ENCODE peak calls at places on chromosomes 11 and 22, in ten cellular contexts. W is prostate gland, L is A549, N is AG10803, F is endodermal cell, O is epithelial cell of esophagus, U is heart left ventricle, M is IMR-90, E is ovary, Z is mammary epithelial cell. R is an unnamed sample.

GRCh38 chr22:32482708-32483107 is 8.1 kb downstream of the FBXO7 start:
- DNase-seq in W (no peak), L (no peak), N (no peak), F (no peak), O (peak), U (no peak), M (peak), E (no peak), Z (peak), R (no peak)

GRCh38 chr11:18010977-18011586 is 1.8 kb downstream of the SERGEF start:
- DNase-seq in W (no peak), L (no peak), N (no peak), F (no peak), O (no peak), U (no peak), M (no peak), E (no peak), Z (no peak), R (no peak)

GRCh38 chr11:70424765-70425164 is 26.4 kb downstream of the CTTN start:
- DNase-seq in W (no peak), L (no peak), N (no peak), F (peak), O (no peak), U (no peak), M (no peak), E (no peak), Z (no peak), R (no peak)

GRCh38 chr22:31393890-31394289 is 5.5 kb upstream of the DRG1 start:
- DNase-seq in W (no peak), L (no peak), N (no peak), F (no peak), O (no peak), U (no peak), M (no peak), E (no peak), Z (no peak), R (no peak)

GRCh38 chr11:133705873-133706272 is 139.4 kb downstream of the SPATA19 start:
- DNase-seq in W (no peak), L (no peak), N (no peak), F (peak), O (no peak), U (no peak), M (no peak), E (no peak), Z (no peak), R (no peak)

GRCh38 chr11:65895482-65895981 is 4.7 kb downstream of the FOSL1 start:
- DNase-seq in W (no peak), L (no peak), N (no peak), F (no peak), O (no peak), U (no peak), M (no peak), E (no peak), Z (no peak), R (no peak)

GRCh38 chr22:17706451-17706900 is 67.8 kb downstream of the BID start:
- DNase-seq in W (peak), L (peak), N (peak), F (peak), O (peak), U (peak), M (peak), E (peak), Z (peak), R (peak)

GRCh38 chr11:14583252-14584105 is 60.1 kb upstream of the PDE3B start:
- DNase-seq in W (no peak), L (no peak), N (peak), F (peak), O (no peak), U (no peak), M (no peak), E (no peak), Z (no peak), R (no peak)

GRCh38 chr11:133921513-133921912 is 35.3 kb downstream of the IGSF9B start:
- DNase-seq in W (no peak), L (no peak), N (no peak), F (no peak), O (no peak), U (no peak), M (no peak), E (no peak), Z (no peak), R (no peak)

GRCh38 chr11:19727246-19727645 is 14.6 kb downstream of the NAV2 start:
- DNase-seq in W (no peak), L (no peak), N (peak), F (no peak), O (no peak), U (no peak), M (peak), E (no peak), Z (no peak), R (peak)

GRCh38 chr11:122197055-122197987 is 81.3 kb upstream of the BLID start:
- DNase-seq in W (no peak), L (peak), N (peak), F (no peak), O (peak), U (no peak), M (peak), E (peak), Z (peak), R (peak)

GRCh38 chr11:66371627-66372415 is at the start of gene SLC29A2:
- DNase-seq in W (peak), L (peak), N (no peak), F (peak), O (peak), U (peak), M (no peak), E (no peak), Z (peak), R (no peak)

GRCh38 chr22:23563111-23563510 is 17.0 kb downstream of the IGLL1 start:
- DNase-seq in W (no peak), L (no peak), N (no peak), F (no peak), O (no peak), U (no peak), M (no peak), E (no peak), Z (no peak), R (no peak)

GRCh38 chr11:34633640-34633989 is 12.7 kb downstream of the EHF start:
- DNase-seq in W (no peak), L (no peak), N (no peak), F (no peak), O (no peak), U (no peak), M (no peak), E (no peak), Z (no peak), R (no peak)

GRCh38 chr11:95850137-95850536 is 59.8 kb downstream of the CEP57 start:
- DNase-seq in W (no peak), L (no peak), N (no peak), F (no peak), O (no peak), U (no peak), M (peak), E (no peak), Z (no peak), R (peak)

GRCh38 chr11:95853138-95853537 is 62.8 kb downstream of the CEP57 start:
- DNase-seq in W (no peak), L (no peak), N (no peak), F (no peak), O (no peak), U (no peak), M (no peak), E (no peak), Z (no peak), R (no peak)

GRCh38 chr11:95853862-95854261 is 63.6 kb downstream of the CEP57 start:
- DNase-seq in W (no peak), L (no peak), N (no peak), F (no peak), O (no peak), U (no peak), M (no peak), E (no peak), Z (no peak), R (no peak)

GRCh38 chr11:95845168-95845567 is 54.9 kb downstream of the CEP57 start:
- DNase-seq in W (no peak), L (no peak), N (no peak), F (no peak), O (no peak), U (no peak), M (no peak), E (no peak), Z (no peak), R (no peak)

GRCh38 chr11:95849087-95849825 is 59.0 kb downstream of the CEP57 start:
- DNase-seq in W (peak), L (peak), N (peak), F (peak), O (peak), U (peak), M (peak), E (peak), Z (peak), R (peak)
- TF ChIP-seq CTCF in W (peak), L (peak), N (peak), F (peak), O (peak), U (peak), M (peak), E (peak), Z (peak), R (peak)

DNA sequence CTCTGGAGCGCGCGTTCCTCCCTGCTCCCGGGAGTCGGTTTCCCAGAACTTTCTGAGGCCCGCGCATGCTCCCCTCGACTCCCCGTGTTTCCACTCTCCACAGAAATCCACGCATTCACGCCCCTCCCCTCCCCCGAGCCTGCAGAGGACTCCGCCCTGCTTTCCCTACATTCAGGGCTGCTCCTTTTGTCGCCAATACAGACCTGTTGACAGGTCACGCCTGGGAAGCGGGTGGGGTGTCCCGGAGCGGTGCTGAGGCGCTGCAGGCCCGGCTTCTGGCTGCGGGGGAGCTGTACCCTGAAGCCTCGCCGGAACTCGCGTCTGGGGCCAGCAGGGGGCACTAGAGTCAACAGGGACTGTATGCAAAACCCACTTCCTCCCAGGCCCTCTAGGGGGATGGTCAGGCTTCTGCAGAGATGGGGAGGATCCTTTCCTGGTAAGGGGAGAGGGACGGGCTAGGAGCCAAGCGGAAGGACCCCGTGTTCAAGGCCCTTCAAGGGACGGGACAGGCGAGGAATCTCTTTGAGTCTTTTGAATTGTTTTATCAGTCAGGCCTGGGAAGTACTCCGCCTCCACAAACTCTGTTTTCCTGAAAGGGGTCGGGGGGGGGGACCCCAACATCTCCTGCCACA is at the start of gene PRAME:
- DNase-seq in W (no peak), L (peak), N (peak), F (peak), O (no peak), U (peak), M (peak), E (peak), Z (no peak), R (peak)
- H3K4me3 ChIP-seq in W (no peak), L (peak), N (no peak), F (no peak), O (no peak), U (no peak), M (no peak), E (no peak), Z (no peak), R (no peak)

DNA sequence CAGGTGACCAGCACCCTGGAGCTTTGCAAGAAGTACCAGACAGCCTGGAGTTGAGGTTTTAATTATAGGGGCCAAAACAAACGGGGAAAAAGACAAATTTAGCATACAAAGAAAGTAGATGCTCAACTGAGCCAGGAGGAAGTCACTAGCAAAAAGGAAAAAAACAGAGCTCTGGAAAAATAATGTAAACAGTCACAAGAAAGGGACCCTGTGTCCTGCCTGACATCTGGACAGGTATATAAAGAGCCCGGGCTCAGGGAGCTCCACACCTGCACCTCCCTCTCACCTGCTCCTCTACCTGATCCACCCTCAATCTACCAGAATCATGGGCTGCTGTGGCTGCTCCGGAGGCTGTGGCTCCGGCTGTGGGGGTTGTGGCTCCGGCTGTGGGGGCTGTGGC is at the start of gene KRTAP5-10:
- DNase-seq in W (no peak), L (no peak), N (no peak), F (no peak), O (no peak), U (no peak), M (no peak), E (no peak), Z (no peak), R (no peak)
- TF ChIP-seq CTCF in W (no peak), L (no peak), N (no peak), F (no peak), O (no peak), U (no peak), M (no peak), E (no peak), Z (no peak), R (no peak)

DNA sequence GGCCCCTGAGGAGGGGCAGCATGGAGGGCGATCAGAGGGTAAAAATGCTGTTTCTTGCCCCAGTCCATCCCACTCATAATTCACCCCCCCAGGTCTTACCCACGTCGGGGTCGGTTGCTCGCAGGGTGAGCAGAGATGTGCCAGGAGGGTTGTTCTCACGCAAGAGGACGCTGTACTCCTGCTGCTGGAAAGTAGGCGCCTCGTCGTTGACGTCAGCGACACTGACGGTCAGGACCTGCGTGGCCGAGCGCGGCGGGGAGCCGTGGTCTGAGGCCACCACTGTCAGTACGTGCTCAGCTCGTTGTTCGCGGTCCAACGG is 10.3 kb upstream of the TPP1 start:
- DNase-seq in W (no peak), L (no peak), N (no peak), F (no peak), O (no peak), U (no peak), M (no peak), E (no peak), Z (no peak), R (no peak)
- H3K4me3 ChIP-seq in W (no peak), L (no peak), N (no peak), F (no peak), O (no peak), U (no peak), M (no peak), E (no peak), Z (no peak), R (no peak)

DNA sequence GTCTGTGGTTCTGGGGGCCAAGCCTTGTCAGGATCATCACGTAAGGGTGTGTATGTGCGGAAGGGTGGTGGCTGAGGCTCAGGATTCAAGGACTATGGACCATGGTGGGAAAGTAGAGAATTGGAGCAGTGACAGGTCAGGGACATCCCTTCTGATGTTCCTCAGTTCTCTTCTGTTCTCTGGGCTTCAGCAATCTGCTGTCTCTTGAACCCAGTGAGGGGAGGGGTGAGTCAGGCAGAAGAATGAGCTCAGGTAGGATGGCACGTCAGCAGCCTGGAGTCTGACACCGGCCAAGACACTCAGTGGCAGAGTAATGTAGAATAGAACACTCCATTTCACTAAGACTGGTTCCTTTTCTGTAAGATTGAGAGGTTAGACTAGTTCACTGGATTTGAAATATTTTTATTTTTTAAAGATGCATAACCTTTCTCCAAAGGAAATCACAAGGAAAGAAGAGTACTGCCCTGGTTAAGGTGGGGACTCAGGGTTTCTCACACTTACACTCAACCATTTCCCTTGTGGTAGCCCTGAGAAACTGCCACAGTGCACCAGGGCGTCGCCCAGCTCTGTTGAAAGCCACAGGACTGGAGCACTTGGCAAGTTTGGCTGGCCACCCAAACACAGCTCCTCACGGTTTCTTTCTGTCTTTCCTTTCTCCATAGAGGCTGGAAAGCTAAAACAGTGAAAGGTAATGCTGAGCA is 23.2 kb upstream of the MICAL2 start:
- DNase-seq in W (no peak), L (no peak), N (peak), F (no peak), O (peak), U (no peak), M (peak), E (no peak), Z (peak), R (peak)
- TF ChIP-seq CTCF in W (no peak), L (no peak), N (peak), F (peak), O (peak), U (no peak), M (peak), E (no peak), Z (peak), R (peak)